ENCODE peak calls at places on chromosomes 4 and X, in nine cellular contexts. L, E, W, V, S, C, G, Q and T are unnamed samples.

GRCh38 chr4:55866290-55866907 is 13.0 kb downstream of the EXOC1 start:
- DNase-seq in S (no peak), L (no peak), G (peak; percentile 95), Q (peak; percentile 97), C (peak; percentile 25), E (no peak), W (peak; percentile 23), V (peak; percentile 96), T (no peak)

GRCh38 chr4:1374706-1375045 is 27.7 kb downstream of the UVSSA start:
- DNase-seq in Q (no peak), C (no peak), S (no peak), E (peak; percentile 78), V (no peak), W (no peak), L (no peak), G (no peak), T (no peak)

GRCh38 chr4:167274346-167274745 is 40.1 kb upstream of the SPOCK3 start:
- DNase-seq in Q (peak; percentile 0), V (peak; percentile 68), E (no peak), L (no peak), W (no peak), G (peak; percentile 41), S (peak; percentile 10), C (no peak), T (no peak)

GRCh38 chrX:14032383-14032782 is 2.7 kb upstream of the GEMIN8 start:
- DNase-seq in W (no peak), Q (peak; percentile 64), C (peak; percentile 17), V (peak; percentile 29), G (peak; percentile 84), L (peak; percentile 76), E (no peak), S (no peak), T (peak; percentile 73)

GRCh38 chr4:7034262-7035081 is 8.7 kb upstream of the TADA2B start:
- DNase-seq in E (no peak), C (peak; percentile 61), G (peak; percentile 47), L (no peak), S (no peak), W (no peak), V (peak; percentile 81), Q (peak; percentile 63), T (no peak)

GRCh38 chr4:128862608-128863313 is 53.3 kb downstream of the JADE1 start:
- DNase-seq in V (no peak), G (no peak), L (no peak), C (no peak), E (no peak), W (peak; percentile 66), S (no peak), Q (peak; percentile 23), T (no peak)

GRCh38 chr4:68948044-68948743 is 3.4 kb downstream of the UGT2A3 start:
- DNase-seq in C (no peak), L (no peak), Q (no peak), W (no peak), E (no peak), V (no peak), S (no peak), G (no peak), T (no peak)

GRCh38 chr4:180436366-180436765 is 1806.8 kb upstream of the TENM3 start:
- DNase-seq in V (no peak), Q (no peak), E (no peak), W (no peak), L (no peak), C (no peak), S (no peak), G (no peak), T (no peak)

GRCh38 chr4:30770049-30770549 is 49.9 kb downstream of the PCDH7 start:
- DNase-seq in G (peak; percentile 79), W (no peak), Q (peak; percentile 72), E (no peak), S (no peak), C (no peak), V (peak; percentile 85), L (no peak), T (no peak)

GRCh38 chr4:98166025-98166730 is 22.9 kb upstream of the STPG2 start:
- DNase-seq in Q (peak; percentile 4), L (no peak), S (no peak), C (no peak), E (no peak), W (no peak), G (peak; percentile 15), V (peak; percentile 38), T (no peak)

GRCh38 chrX:149939271-149940014 is 1.2 kb upstream of the EOLA2 start:
- DNase-seq in G (peak; percentile 93), V (peak; percentile 83), Q (peak; percentile 95), L (peak; percentile 89), C (peak; percentile 81), W (peak; percentile 88), S (no peak), E (peak; percentile 99), T (peak; percentile 96)

GRCh38 chr4:3461515-3462291 is 1.4 kb upstream of the DOK7 start:
- DNase-seq in G (no peak), C (no peak), L (no peak), S (no peak), V (peak; percentile 31), W (no peak), E (no peak), Q (no peak), T (no peak)

GRCh38 chrX:19990225-19990518 is 689 bp downstream of the BCLAF3 start:
- DNase-seq in W (no peak), C (no peak), G (no peak), E (no peak), L (no peak), V (no peak), Q (peak; percentile 3), S (no peak), T (no peak)

GRCh38 chr4:28277931-28278330 is 1417.3 kb downstream of the STIM2 start:
- DNase-seq in S (no peak), V (no peak), L (no peak), G (no peak), Q (no peak), C (no peak), W (no peak), E (no peak), T (no peak)

GRCh38 chrX:40297949-40298539 is 200.3 kb upstream of the BCOR start:
- DNase-seq in V (no peak), E (no peak), G (no peak), L (no peak), Q (no peak), W (no peak), S (no peak), C (peak; percentile 43), T (no peak)

DNA sequence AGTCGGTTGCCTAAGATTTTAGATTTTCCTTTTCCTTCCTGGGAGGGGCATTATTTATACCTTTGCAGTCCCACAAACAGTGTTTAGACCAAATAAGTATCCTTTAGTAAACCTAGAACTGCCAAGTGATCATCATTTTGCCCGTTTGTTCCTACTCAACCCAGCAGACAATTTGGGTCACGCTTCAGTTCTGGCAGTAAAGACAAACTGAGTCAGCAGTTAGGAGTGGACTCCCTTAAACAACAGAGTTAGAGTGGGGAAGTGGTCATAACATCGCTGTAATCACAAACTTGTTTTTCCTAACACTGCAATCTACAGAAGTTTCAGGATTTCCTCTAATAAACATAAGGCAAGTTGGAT is 782 bp upstream of the WDFY3 start:
- DNase-seq in C (no peak), V (peak; percentile 44), Q (peak; percentile 43), L (no peak), E (no peak), W (no peak), S (no peak), G (peak; percentile 62), T (no peak)
- H3K4me3 ChIP-seq in C (peak overlapping the region; percentile 92), V (peak overlapping the region; percentile 93), Q (peak overlapping the region; percentile 90), L (no peak overlapping the region), E (peak overlapping the region; percentile 87), W (no peak overlapping the region), S (peak overlapping the region; percentile 75), G (peak overlapping the region; percentile 87), T (peak overlapping the region; percentile 96)

GRCh38 chr4:140609548-140610425 is 41.0 kb upstream of the UCP1 start:
- DNase-seq in G (peak; percentile 69), V (peak; percentile 36), Q (peak; percentile 67), E (no peak), C (no peak), L (peak; percentile 34), S (peak; percentile 30), W (no peak), T (no peak)

GRCh38 chr4:140607852-140608251 is 39.1 kb upstream of the UCP1 start:
- DNase-seq in Q (peak; percentile 2), W (no peak), V (no peak), E (no peak), C (no peak), L (no peak), S (no peak), G (no peak), T (no peak)

GRCh38 chr4:140611854-140612253 is 43.1 kb upstream of the UCP1 start:
- DNase-seq in C (no peak), W (no peak), E (no peak), L (no peak), V (peak; percentile 7), G (no peak), Q (peak; percentile 4), S (no peak), T (no peak)

GRCh38 chr4:140615451-140615850 is 46.7 kb upstream of the UCP1 start:
- DNase-seq in Q (no peak), V (no peak), E (no peak), C (peak; percentile 8), S (no peak), L (no peak), W (no peak), G (no peak), T (no peak)

GRCh38 chr4:140612356-140612755 is 43.6 kb upstream of the UCP1 start:
- DNase-seq in G (no peak), V (no peak), W (no peak), E (no peak), L (no peak), S (no peak), C (no peak), Q (no peak), T (no peak)
- H3K4me3 ChIP-seq in G (no peak overlapping the region), V (no peak overlapping the region), W (no peak overlapping the region), E (no peak overlapping the region), L (no peak overlapping the region), S (no peak overlapping the region), C (no peak overlapping the region), Q (no peak overlapping the region), T (no peak overlapping the region)

DNA sequence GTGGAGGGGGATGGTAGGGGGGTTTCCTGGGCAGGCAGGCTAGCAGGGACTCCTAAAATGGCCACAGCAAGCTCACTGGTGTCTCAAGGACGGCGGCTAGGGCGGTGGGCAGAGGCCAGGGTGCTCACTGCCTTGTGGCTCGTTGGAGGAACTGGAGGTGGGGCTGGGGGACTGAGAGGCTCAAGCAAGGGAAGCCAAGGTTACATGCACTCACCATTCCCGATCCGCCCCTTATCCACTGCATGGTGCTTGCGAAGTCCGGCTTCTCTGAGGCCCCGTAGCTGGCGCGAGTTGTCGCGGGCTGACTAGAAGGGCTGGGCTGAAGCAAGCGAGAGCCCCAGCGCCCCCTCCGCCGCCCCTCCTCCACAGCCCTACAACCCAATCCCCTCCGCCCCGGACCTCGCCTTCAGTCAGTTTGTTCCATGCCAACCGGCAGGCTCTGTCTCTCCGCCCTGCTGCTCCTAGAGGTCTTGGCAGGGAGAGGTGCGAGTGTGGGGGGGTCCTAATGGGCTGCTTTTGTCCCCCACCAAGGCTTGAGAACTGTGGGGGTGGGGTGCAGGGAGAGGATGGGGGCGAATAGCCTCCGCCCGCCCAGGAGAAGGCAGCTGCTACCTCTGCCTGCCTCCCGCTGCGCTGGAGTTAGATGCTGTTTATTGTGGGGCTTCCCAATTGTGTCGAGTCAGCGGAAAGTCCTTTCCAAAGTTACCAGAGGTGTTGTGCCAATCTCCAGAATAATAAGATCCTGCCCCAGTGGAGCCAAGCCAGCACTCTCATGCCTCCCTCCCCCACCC is at the start of gene ARHGEF9:
- DNase-seq in G (no peak), C (no peak), S (no peak), Q (peak; percentile 5), L (no peak), E (peak; percentile 86), V (peak; percentile 3), W (peak; percentile 14), T (peak; percentile 81)
- H3K4me3 ChIP-seq in G (peak within 1 kb of the TSS; percentile 18), C (no peak within 1 kb of the TSS), S (peak within 1 kb of the TSS; percentile 22), Q (peak within 1 kb of the TSS; percentile 24), L (no peak within 1 kb of the TSS), E (no peak within 1 kb of the TSS), V (peak within 1 kb of the TSS; percentile 5), W (no peak within 1 kb of the TSS), T (peak within 1 kb of the TSS; percentile 64)

GRCh38 chr4:103720661-103721060 is 876 bp upstream of the TACR3 start:
- DNase-seq in L (no peak), E (no peak), G (no peak), C (peak; percentile 67), W (no peak), S (no peak), V (no peak), Q (no peak), T (no peak)
- H3K4me3 ChIP-seq in L (no peak overlapping the region), E (no peak overlapping the region), G (no peak overlapping the region), C (no peak overlapping the region), W (no peak overlapping the region), S (no peak overlapping the region), V (no peak overlapping the region), Q (no peak overlapping the region), T (peak overlapping the region; percentile 88)